ENCODE peak calls at places on chromosomes 12 and 14, in five cellular contexts. Z is fibroblast of lung, X is NCI-H1105 treated with DMSO at 0.1 percent for 48 hours, T is iris pigment epithelial cell, B is ovary. M is an unnamed sample.

GRCh38 chr12:52906049-52906645 is 1.3 kb upstream of the KRT8 start:
- DNase-seq in Z (no peak), X (no peak), T (no peak), B (no peak), M (no peak)

GRCh38 chr14:100619382-100620305 is 32.4 kb upstream of the BEGAIN start:
- DNase-seq in Z (no peak), X (peak), T (no peak), B (no peak), M (no peak)

GRCh38 chr14:20469890-20470858 is 968 bp downstream of the PNP start:
- DNase-seq in Z (peak), X (peak), T (peak), B (no peak), M (peak)

GRCh38 chr14:49619730-49620129 is 696 bp downstream of the RPL36AL start:
- DNase-seq in Z (no peak), X (no peak), T (no peak), B (no peak), M (peak)

GRCh38 chr12:89016970-89017778 is 335.1 kb downstream of the DUSP6 start:
- DNase-seq in Z (peak), X (peak), T (peak), B (no peak), M (peak)

GRCh38 chr12:92186038-92186470 is 40.4 kb upstream of the BTG1 start:
- DNase-seq in Z (no peak), X (no peak), T (no peak), B (no peak), M (no peak)

GRCh38 chr12:104250366-104251125 is 35.0 kb downstream of the TXNRD1 start:
- DNase-seq in Z (no peak), X (no peak), T (no peak), B (no peak), M (peak)

GRCh38 chr14:59438148-59438766 is 26.9 kb downstream of the GPR135 start:
- DNase-seq in Z (peak), X (no peak), T (peak), B (no peak), M (peak)

GRCh38 chr12:27552235-27552634 is 28.2 kb downstream of the PPFIBP1 start:
- DNase-seq in Z (no peak), X (no peak), T (no peak), B (no peak), M (no peak)

GRCh38 chr14:92914087-92914656 is 8.8 kb upstream of the CHGA start:
- DNase-seq in Z (peak), X (no peak), T (no peak), B (no peak), M (peak)

GRCh38 chr12:52631264-52631663 is 12.9 kb upstream of the KRT73 start:
- DNase-seq in Z (no peak), X (no peak), T (no peak), B (no peak), M (no peak)

GRCh38 chr12:56590237-56590830 is 39.8 kb downstream of the BAZ2A start:
- DNase-seq in Z (no peak), X (no peak), T (peak), B (no peak), M (peak)